ENCODE peak calls at places on chromosomes 13 and 19, in four cellular contexts. One of them, this sample, is unnamed.

GRCh38 chr13:83752141-83752540 is 130.1 kb downstream of the SLITRK1 start:
- DNase-seq in dorsolateral prefrontal cortex: no peak
- DNase-seq in K562: no peak
- DNase-seq in brain microvascular endothelial cell: peak
- DNase-seq in this sample: no peak

GRCh38 chr13:24307211-24308067 is 1.9 kb upstream of the C1QTNF9 start:
- DNase-seq in dorsolateral prefrontal cortex: no peak
- DNase-seq in K562: no peak
- DNase-seq in brain microvascular endothelial cell: no peak
- DNase-seq in this sample: no peak

GRCh38 chr13:44617648-44618047 is 41.5 kb upstream of the TSC22D1 start:
- DNase-seq in dorsolateral prefrontal cortex: no peak
- DNase-seq in K562: no peak
- DNase-seq in brain microvascular endothelial cell: no peak
- DNase-seq in this sample: no peak

GRCh38 chr19:1237754-1238372 is at the start of gene CBARP:
- DNase-seq in dorsolateral prefrontal cortex: peak
- DNase-seq in K562: peak
- DNase-seq in brain microvascular endothelial cell: no peak
- DNase-seq in this sample: no peak

GRCh38 chr13:79631260-79631659 is 150.3 kb downstream of the NDFIP2 start:
- DNase-seq in dorsolateral prefrontal cortex: no peak
- DNase-seq in K562: no peak
- DNase-seq in brain microvascular endothelial cell: peak
- DNase-seq in this sample: peak

GRCh38 chr13:75318138-75318833 is 163.7 kb downstream of the TBC1D4 start:
- DNase-seq in dorsolateral prefrontal cortex: no peak
- DNase-seq in K562: no peak
- DNase-seq in brain microvascular endothelial cell: no peak
- DNase-seq in this sample: no peak

GRCh38 chr13:48731957-48732569 is 78.3 kb downstream of the CYSLTR2 start:
- DNase-seq in dorsolateral prefrontal cortex: no peak
- DNase-seq in K562: peak
- DNase-seq in brain microvascular endothelial cell: no peak
- DNase-seq in this sample: no peak

GRCh38 chr19:46639356-46640061 is 3.5 kb upstream of the GNG8 start:
- DNase-seq in dorsolateral prefrontal cortex: peak
- DNase-seq in K562: peak
- DNase-seq in brain microvascular endothelial cell: no peak
- DNase-seq in this sample: peak

DNA sequence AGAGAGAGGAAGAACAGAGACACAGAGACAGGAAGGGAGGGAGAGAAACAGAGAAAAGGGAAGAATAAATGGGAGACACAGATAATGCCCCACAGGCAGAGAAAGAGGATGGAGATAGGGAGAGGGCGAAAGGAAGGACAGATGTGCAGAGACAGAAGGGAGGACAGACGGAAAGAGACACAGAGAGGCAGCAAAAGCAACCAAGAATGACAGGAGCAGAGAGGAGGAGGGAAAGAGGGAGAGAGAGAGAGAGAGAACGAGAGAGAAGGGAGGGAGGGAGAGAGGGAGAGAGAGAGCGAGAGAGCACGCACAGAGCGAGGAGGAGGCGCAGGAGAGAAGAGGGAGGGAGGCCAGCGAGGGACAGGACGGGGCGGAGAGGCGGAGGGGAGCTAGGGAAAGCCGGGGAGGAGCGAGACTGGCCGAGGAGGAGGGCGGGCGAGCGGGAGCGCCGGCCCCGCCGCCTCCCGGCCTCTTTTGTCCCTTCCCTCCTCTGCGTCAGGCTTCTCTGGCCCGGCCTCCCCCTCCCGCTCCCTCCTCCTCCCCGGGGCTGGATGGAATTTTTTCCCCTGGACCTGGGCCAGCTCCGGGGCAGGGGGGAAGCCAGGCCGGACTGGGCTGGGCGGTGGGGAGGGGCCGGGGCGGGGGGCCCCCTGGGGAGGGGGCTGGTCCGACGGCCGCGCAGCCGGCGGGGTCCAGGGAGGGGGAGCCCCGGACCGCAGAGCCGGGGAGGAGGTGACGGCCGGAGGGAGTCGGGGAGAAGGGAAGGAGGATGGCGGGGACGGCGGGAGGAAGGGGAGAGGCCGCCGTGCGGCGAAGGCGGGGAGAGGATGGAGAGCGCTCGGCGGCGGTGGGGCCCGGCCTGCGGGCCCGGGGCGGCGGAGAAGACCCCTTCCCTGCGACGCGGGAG is 4.2 kb upstream of the SPACA6 start:
- DNase-seq in dorsolateral prefrontal cortex: peak
- DNase-seq in K562: peak
- DNase-seq in brain microvascular endothelial cell: peak
- DNase-seq in this sample: peak
- TF ChIP-seq CTCF in dorsolateral prefrontal cortex: peak
- TF ChIP-seq CTCF in K562: no peak
- TF ChIP-seq CTCF in brain microvascular endothelial cell: peak
- TF ChIP-seq CTCF in this sample: no peak

GRCh38 chr13:40983725-40984669 is 35.1 kb downstream of the ELF1 start:
- DNase-seq in dorsolateral prefrontal cortex: no peak
- DNase-seq in K562: no peak
- DNase-seq in brain microvascular endothelial cell: no peak
- DNase-seq in this sample: no peak
- H3K4me3 ChIP-seq in dorsolateral prefrontal cortex: peak
- H3K4me3 ChIP-seq in K562: no peak
- H3K4me3 ChIP-seq in brain microvascular endothelial cell: no peak
- H3K4me3 ChIP-seq in this sample: no peak

DNA sequence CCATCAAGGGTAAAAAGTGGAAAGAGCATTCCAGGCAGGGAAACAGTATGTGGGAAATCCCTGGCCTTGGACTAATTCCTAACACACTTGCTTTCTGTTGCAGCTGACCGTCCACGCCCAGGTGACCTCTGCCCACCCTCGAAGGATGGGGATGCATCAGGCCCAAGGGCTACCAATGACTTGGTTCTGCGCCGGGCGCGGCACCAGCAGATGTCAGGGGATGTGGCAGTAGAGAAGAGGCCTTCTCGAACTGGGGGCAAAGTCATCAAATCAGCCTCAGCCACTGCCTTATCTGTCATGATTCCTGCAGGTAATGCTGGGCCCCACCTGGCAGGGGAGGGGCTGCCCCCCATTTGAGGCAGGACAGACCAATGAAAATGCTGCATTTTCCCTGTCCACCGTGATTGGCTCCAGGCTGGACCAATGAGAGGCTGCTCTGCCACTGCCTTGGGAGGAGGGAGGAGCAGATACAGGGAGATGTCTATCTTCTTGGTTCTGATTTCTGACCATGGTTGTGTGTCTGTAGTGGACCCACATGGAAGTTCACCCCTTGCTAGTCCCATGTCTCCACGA is 12.6 kb downstream of the DNASE2 start:
- DNase-seq in dorsolateral prefrontal cortex: no peak
- DNase-seq in K562: peak
- DNase-seq in brain microvascular endothelial cell: no peak
- DNase-seq in this sample: no peak
- TF ChIP-seq CTCF in dorsolateral prefrontal cortex: no peak
- TF ChIP-seq CTCF in K562: no peak
- TF ChIP-seq CTCF in brain microvascular endothelial cell: no peak
- TF ChIP-seq CTCF in this sample: no peak

DNA sequence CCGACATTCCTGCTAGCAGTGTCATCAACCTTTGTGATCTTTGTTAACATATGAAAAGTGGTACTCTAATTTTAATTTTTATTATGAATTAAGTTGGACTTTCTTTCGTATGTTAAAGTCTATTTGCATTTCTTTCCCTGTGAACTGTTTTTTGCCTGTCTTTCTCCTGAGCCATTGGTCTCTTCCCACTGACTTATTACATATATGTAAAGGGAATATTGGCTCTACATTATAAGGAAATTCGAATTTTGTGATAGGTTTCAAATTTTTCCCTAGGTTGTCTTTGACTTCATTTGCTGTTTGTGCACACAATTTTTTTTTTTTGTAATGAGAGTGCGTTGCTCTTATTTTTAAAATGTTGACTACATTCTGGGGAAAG is 442 bp upstream of the CDC16 start:
- DNase-seq in dorsolateral prefrontal cortex: no peak
- DNase-seq in K562: no peak
- DNase-seq in brain microvascular endothelial cell: no peak
- DNase-seq in this sample: no peak
- H3K4me3 ChIP-seq in dorsolateral prefrontal cortex: peak
- H3K4me3 ChIP-seq in K562: peak
- H3K4me3 ChIP-seq in brain microvascular endothelial cell: peak
- H3K4me3 ChIP-seq in this sample: peak